ENCODE peak calls at places on chromosome 10, in four cellular contexts. D is heart left ventricle, W is gastrocnemius medialis, Y is ovary. V is an unnamed sample. For H3K4me1, the result is how much of the 10 kb centered on the place peaks cover.

GRCh38 chr10:89556590-89556989 is 21.2 kb upstream of the SLC16A12 start:
- DNase-seq in Y (no peak), W (no peak), D (no peak), V (no peak)

GRCh38 chr10:122464575-122464974 is 3.2 kb downstream of the HTRA1 start:
- DNase-seq in Y (no peak), D (no peak), W (no peak), V (no peak)

GRCh38 chr10:42690449-42691360 is 52.3 kb upstream of the ZNF33B start:
- DNase-seq in W (no peak), D (no peak), Y (no peak), V (no peak)

GRCh38 chr10:70756710-70757360 is 28.3 kb downstream of the TBATA start:
- DNase-seq in D (no peak), W (no peak), Y (no peak), V (no peak)

GRCh38 chr10:15460661-15461060 is 89.6 kb upstream of the FAM171A1 start:
- DNase-seq in W (no peak), D (no peak), Y (no peak), V (no peak)

GRCh38 chr10:78584666-78585065 is 484.1 kb upstream of the ZMIZ1 start:
- DNase-seq in Y (no peak), D (no peak), W (no peak), V (peak)

GRCh38 chr10:35895331-35895730 is 253.2 kb upstream of the FZD8 start:
- DNase-seq in Y (no peak), D (no peak), W (no peak), V (no peak)

GRCh38 chr10:43407576-43408330 is 1.2 kb downstream of the HNRNPF start:
- DNase-seq in Y (peak), W (peak), D (peak), V (peak)

GRCh38 chr10:24357344-24358021 is 148.5 kb downstream of the KIAA1217 start:
- DNase-seq in Y (no peak), D (no peak), W (no peak), V (no peak)

GRCh38 chr10:130471486-130471885 is 335.3 kb downstream of the GLRX3 start:
- DNase-seq in D (no peak), Y (no peak), W (no peak), V (no peak)

GRCh38 chr10:44966129-44966815 is 6.7 kb downstream of the RASSF4 start:
- DNase-seq in W (no peak), Y (peak), D (no peak), V (no peak)

GRCh38 chr10:3754727-3755439 is 30.1 kb downstream of the KLF6 start:
- DNase-seq in D (no peak), Y (no peak), W (no peak), V (no peak)

GRCh38 chr10:114678806-114679205 is 20.7 kb upstream of the ABLIM1 start:
- DNase-seq in Y (no peak), D (no peak), W (no peak), V (no peak)

GRCh38 chr10:133236411-133237240 is 1.0 kb upstream of the VENTX start:
- DNase-seq in D (no peak), Y (no peak), W (no peak), V (no peak)

GRCh38 chr10:13717936-13718772 is 131.4 kb downstream of the PRPF18 start:
- DNase-seq in D (peak), Y (peak), W (peak), V (peak)

GRCh38 chr10:96647466-96647865 is 60.7 kb upstream of the TM9SF3 start:
- DNase-seq in D (no peak), Y (no peak), W (no peak), V (no peak)

GRCh38 chr10:89330537-89330936 is 2.7 kb downstream of the IFIT3 start:
- DNase-seq in Y (no peak), W (no peak), D (no peak), V (no peak)

GRCh38 chr10:18822156-18822555 is 162.9 kb downstream of the ARL5B start:
- DNase-seq in W (no peak), Y (no peak), D (no peak), V (no peak)

GRCh38 chr10:22823109-22823508 is 104.7 kb upstream of the ARMC3 start:
- DNase-seq in Y (no peak), D (no peak), W (no peak), V (no peak)

GRCh38 chr10:103855424-103855823 is at the start of gene SH3PXD2A:
- DNase-seq in D (peak), W (no peak), Y (peak), V (peak)
- H3K4me1 ChIP-seq in D (under half), W (under half), Y (under half), V (under half)

GRCh38 chr10:4807803-4808507 is 18.1 kb upstream of the AKR1E2 start:
- DNase-seq in D (no peak), Y (no peak), W (no peak), V (no peak)
- TF ChIP-seq POLR2A in D (no peak), Y (no peak), W (no peak), V (no peak)

DNA sequence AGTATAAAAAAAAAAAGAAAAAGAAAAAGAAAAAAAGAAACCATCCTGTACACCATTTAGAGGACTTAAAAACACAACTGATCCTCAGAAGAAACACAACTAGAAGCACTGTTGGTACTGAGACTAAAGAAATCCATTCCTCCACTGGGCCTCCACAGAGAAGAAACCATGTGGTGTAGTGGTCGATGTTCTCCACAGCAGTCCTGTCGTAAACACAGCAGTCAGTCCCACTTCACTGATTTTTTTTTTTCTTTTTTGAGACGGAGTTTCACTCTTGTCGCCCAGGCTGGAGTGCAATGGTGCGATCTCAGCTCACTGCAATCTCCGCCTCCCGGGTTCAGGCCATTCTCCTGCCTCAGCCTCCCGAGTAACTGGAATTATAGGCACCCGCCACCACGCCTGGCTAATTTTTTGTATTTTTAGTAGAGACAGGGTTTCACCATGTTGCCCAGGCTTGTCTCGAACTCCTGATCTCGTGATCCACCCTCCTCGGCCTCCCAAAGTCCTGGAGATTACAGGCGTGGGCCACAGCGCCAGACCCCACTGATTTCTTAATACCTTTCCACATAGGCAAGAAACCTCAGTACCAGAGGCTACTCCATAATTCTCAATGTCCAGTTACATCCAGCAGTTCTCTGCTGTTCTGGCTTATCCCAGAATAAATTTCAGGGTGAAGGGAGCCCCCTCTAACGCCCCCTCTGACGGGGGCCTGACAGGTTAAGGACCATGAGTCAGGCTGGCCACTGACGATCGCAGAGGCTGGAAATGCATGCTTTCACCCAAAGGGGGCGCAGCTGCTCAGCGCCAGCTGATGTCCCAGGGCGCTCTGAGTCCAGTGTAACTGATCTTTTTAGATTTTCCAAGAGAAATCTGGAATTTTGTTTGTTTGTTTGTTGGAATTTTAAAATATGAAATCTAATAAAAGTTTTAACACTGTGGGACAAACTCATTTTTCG is 24.8 kb upstream of the FFAR4 start:
- DNase-seq in Y (no peak), D (no peak), W (peak), V (no peak)
- H3K27ac ChIP-seq in Y (no peak), D (no peak), W (no peak), V (no peak)

DNA sequence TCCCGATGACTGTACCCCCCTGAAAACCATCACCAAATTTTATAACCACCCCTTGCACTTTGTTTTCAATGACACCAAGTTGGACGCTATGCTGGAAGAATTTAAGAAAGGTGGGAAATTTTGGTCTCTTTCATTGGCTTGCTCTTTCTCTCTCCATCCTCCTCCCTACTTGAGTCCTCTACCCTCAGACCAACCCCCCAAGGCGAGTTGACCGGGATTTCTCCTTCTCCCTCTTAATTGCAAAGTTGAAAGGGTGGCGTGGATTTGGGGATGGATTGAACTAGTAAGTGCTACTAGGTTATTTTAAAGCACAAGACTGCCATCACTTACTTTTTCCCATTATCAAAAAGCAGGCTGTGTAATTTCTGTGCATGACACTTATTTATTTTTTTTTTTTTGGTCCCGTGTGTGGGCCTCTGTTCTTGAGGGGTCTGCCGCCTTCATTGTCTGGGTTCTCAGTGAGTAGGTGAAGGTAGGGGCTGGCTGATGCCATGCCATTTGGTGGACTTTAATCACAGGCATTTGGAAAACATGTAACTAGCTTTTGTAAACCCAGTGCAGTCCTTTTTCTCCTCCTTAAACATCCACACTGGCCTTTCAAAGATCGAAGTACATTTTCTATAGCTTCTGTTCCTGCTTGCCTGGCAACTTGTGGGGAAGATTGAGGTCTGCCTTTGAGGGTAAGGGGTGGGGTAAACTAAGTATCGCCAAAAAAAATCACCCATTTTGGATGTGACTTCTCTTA is 2.1 kb downstream of the CNNM2 start:
- DNase-seq in D (no peak), W (no peak), Y (no peak), V (no peak)
- H3K4me1 ChIP-seq in D (under half), W (under half), Y (under half), V (under half)

GRCh38 chr10:11326241-11326640 is 285.2 kb downstream of the USP6NL start:
- DNase-seq in Y (no peak), W (no peak), D (no peak), V (no peak)
- TF ChIP-seq POLR2A in Y (no peak), W (no peak), D (no peak), V (no peak)